ENCODE peak calls at places on chromosome 18, in four cellular contexts. One of them, this sample, is unnamed.

GRCh38 chr18:67243799-67244587 is 272.5 kb downstream of the DSEL start:
- DNase-seq in K562: no peak
- DNase-seq in HL-60: no peak
- DNase-seq in GM12878: no peak
- DNase-seq in this sample: no peak

GRCh38 chr18:50632895-50633515 is 73.1 kb downstream of the MAPK4 start:
- DNase-seq in K562: no peak
- DNase-seq in GM12878: no peak
- DNase-seq in HL-60: no peak
- DNase-seq in this sample: no peak

GRCh38 chr18:49016648-49017539 is 66.1 kb upstream of the SMAD7 start:
- DNase-seq in K562: peak
- DNase-seq in HL-60: no peak
- DNase-seq in GM12878: no peak
- DNase-seq in this sample: peak

GRCh38 chr18:63366270-63366990 is 576 bp downstream of the KDSR start:
- DNase-seq in K562: peak
- DNase-seq in GM12878: no peak
- DNase-seq in HL-60: no peak
- DNase-seq in this sample: peak

GRCh38 chr18:69291755-69292154 is 108.9 kb upstream of the DOK6 start:
- DNase-seq in K562: no peak
- DNase-seq in HL-60: no peak
- DNase-seq in GM12878: no peak
- DNase-seq in this sample: no peak

GRCh38 chr18:70322928-70323327 is 34.1 kb downstream of the SOCS6 start:
- DNase-seq in GM12878: no peak
- DNase-seq in K562: no peak
- DNase-seq in HL-60: no peak
- DNase-seq in this sample: no peak

GRCh38 chr18:59835656-59836379 is 64.0 kb upstream of the PMAIP1 start:
- DNase-seq in GM12878: no peak
- DNase-seq in K562: no peak
- DNase-seq in HL-60: no peak
- DNase-seq in this sample: no peak

GRCh38 chr18:34122724-34123334 is 101.9 kb downstream of the NOL4 start:
- DNase-seq in K562: peak
- DNase-seq in HL-60: peak
- DNase-seq in GM12878: peak
- DNase-seq in this sample: peak

GRCh38 chr18:55415258-55415871 is 172.6 kb downstream of the TCF4 start:
- DNase-seq in HL-60: peak
- DNase-seq in K562: peak
- DNase-seq in GM12878: peak
- DNase-seq in this sample: no peak

GRCh38 chr18:22987547-22988182 is 54.5 kb downstream of the RBBP8 start:
- DNase-seq in HL-60: no peak
- DNase-seq in GM12878: no peak
- DNase-seq in K562: no peak
- DNase-seq in this sample: no peak

GRCh38 chr18:26710460-26711096 is 154.9 kb downstream of the AQP4 start:
- DNase-seq in HL-60: peak
- DNase-seq in K562: no peak
- DNase-seq in GM12878: peak
- DNase-seq in this sample: peak

GRCh38 chr18:42192251-42193248 is 237.5 kb downstream of the PIK3C3 start:
- DNase-seq in GM12878: no peak
- DNase-seq in K562: no peak
- DNase-seq in HL-60: no peak
- DNase-seq in this sample: no peak

GRCh38 chr18:58970943-58971799 is 106.5 kb downstream of the ZNF532 start:
- DNase-seq in GM12878: peak
- DNase-seq in K562: no peak
- DNase-seq in HL-60: no peak
- DNase-seq in this sample: no peak

GRCh38 chr18:1048048-1048447 is 143.4 kb downstream of the ADCYAP1 start:
- DNase-seq in K562: no peak
- DNase-seq in HL-60: no peak
- DNase-seq in GM12878: no peak
- DNase-seq in this sample: no peak

GRCh38 chr18:69866250-69866649 is 81.4 kb downstream of the CD226 start:
- DNase-seq in HL-60: no peak
- DNase-seq in K562: no peak
- DNase-seq in GM12878: no peak
- DNase-seq in this sample: no peak

GRCh38 chr18:11807233-11807632 is 44.0 kb upstream of the CHMP1B start:
- DNase-seq in HL-60: no peak
- DNase-seq in GM12878: no peak
- DNase-seq in K562: no peak
- DNase-seq in this sample: no peak

GRCh38 chr18:77108821-77109692 is 23.5 kb downstream of the MBP start:
- DNase-seq in K562: no peak
- DNase-seq in HL-60: no peak
- DNase-seq in GM12878: no peak
- DNase-seq in this sample: no peak

GRCh38 chr18:44683566-44683965 is 2.9 kb downstream of the SETBP1 start:
- DNase-seq in K562: no peak
- DNase-seq in HL-60: no peak
- DNase-seq in GM12878: no peak
- DNase-seq in this sample: no peak

GRCh38 chr18:54926593-54927297 is 32.5 kb downstream of the CCDC68 start:
- DNase-seq in GM12878: no peak
- DNase-seq in K562: no peak
- DNase-seq in HL-60: no peak
- DNase-seq in this sample: no peak

GRCh38 chr18:58867281-58867961 is 2.7 kb downstream of the ZNF532 start:
- DNase-seq in HL-60: no peak
- DNase-seq in GM12878: no peak
- DNase-seq in K562: no peak
- DNase-seq in this sample: no peak

GRCh38 chr18:44912740-44913478 is 232.2 kb downstream of the SETBP1 start:
- DNase-seq in HL-60: no peak
- DNase-seq in K562: no peak
- DNase-seq in GM12878: no peak
- DNase-seq in this sample: no peak

GRCh38 chr18:42174909-42175308 is 219.9 kb downstream of the PIK3C3 start:
- DNase-seq in HL-60: no peak
- DNase-seq in GM12878: no peak
- DNase-seq in K562: no peak
- DNase-seq in this sample: no peak

GRCh38 chr18:39647627-39648502 is 2082.3 kb upstream of the CELF4 start:
- DNase-seq in K562: no peak
- DNase-seq in HL-60: no peak
- DNase-seq in GM12878: no peak
- DNase-seq in this sample: no peak

GRCh38 chr18:11810379-11810778 is 40.8 kb upstream of the CHMP1B start:
- DNase-seq in GM12878: no peak
- DNase-seq in HL-60: no peak
- DNase-seq in K562: no peak
- DNase-seq in this sample: no peak

GRCh38 chr18:48968412-48969215 is 17.8 kb upstream of the SMAD7 start:
- DNase-seq in K562: no peak
- DNase-seq in HL-60: no peak
- DNase-seq in GM12878: no peak
- DNase-seq in this sample: no peak

GRCh38 chr18:62781893-62782292 is 66.6 kb downstream of the PHLPP1 start:
- DNase-seq in K562: no peak
- DNase-seq in GM12878: no peak
- DNase-seq in HL-60: peak
- DNase-seq in this sample: no peak

GRCh38 chr18:74745658-74746403 is 148.2 kb downstream of the ZNF407 start:
- DNase-seq in HL-60: no peak
- DNase-seq in K562: peak
- DNase-seq in GM12878: no peak
- DNase-seq in this sample: no peak

GRCh38 chr18:67001052-67001451 is 397.2 kb upstream of the CDH19 start:
- DNase-seq in HL-60: no peak
- DNase-seq in K562: no peak
- DNase-seq in GM12878: no peak
- DNase-seq in this sample: no peak

GRCh38 chr18:38450876-38451275 is 885.3 kb upstream of the CELF4 start:
- DNase-seq in GM12878: no peak
- DNase-seq in K562: no peak
- DNase-seq in HL-60: no peak
- DNase-seq in this sample: no peak

GRCh38 chr18:21084511-21085078 is 27.0 kb downstream of the ROCK1 start:
- DNase-seq in HL-60: no peak
- DNase-seq in K562: no peak
- DNase-seq in GM12878: no peak
- DNase-seq in this sample: no peak

GRCh38 chr18:7664024-7664312 is 96.9 kb downstream of the PTPRM start:
- DNase-seq in GM12878: no peak
- DNase-seq in K562: no peak
- DNase-seq in HL-60: no peak
- DNase-seq in this sample: no peak

GRCh38 chr18:68466714-68467113 is 248.2 kb downstream of the TMX3 start:
- DNase-seq in HL-60: no peak
- DNase-seq in GM12878: no peak
- DNase-seq in K562: no peak
- DNase-seq in this sample: no peak

GRCh38 chr18:39604836-39605235 is 2039.2 kb upstream of the CELF4 start:
- DNase-seq in HL-60: no peak
- DNase-seq in K562: no peak
- DNase-seq in GM12878: no peak
- DNase-seq in this sample: no peak

GRCh38 chr18:50045126-50045525 is 149.8 kb downstream of the MYO5B start:
- DNase-seq in HL-60: no peak
- DNase-seq in GM12878: no peak
- DNase-seq in K562: no peak
- DNase-seq in this sample: no peak

GRCh38 chr18:78378403-78378802 is 601.2 kb upstream of the SALL3 start:
- DNase-seq in HL-60: no peak
- DNase-seq in K562: no peak
- DNase-seq in GM12878: no peak
- DNase-seq in this sample: no peak
- TF ChIP-seq SPI1 in HL-60: no peak
- TF ChIP-seq SPI1 in K562: no peak
- TF ChIP-seq SPI1 in GM12878: no peak
- TF ChIP-seq SPI1 in this sample: no peak

DNA sequence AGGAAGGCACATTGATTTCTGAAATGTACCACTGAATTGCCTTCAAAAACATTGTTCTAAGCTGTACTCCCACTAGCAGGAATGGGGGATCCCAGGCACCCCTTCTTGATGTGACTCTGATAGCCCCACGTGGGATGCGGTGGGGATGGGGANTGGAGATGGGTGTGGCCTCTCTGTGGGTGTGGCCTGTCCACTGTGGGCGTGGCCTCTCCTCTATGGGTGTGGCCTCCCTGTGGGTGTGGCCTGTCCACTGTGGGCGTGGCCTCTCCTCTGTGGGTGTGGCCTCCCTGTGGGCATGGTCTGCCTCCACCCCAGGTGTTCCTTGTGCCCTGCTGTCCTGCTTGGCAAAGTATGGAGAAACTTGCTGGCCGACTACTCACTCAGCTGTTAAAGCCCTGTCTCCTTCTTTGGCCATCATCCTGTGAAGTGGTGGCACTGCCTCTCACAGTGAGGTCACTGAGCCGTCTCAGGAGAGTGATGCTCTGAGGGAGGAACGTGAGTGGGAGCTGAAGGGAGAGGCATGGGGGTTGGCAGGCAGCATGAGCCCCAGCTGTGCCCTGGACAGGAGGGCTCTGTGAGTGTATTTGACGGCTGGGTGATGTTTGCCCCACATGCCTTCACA is 6.7 kb upstream of the PARD6G start:
- DNase-seq in GM12878: no peak
- DNase-seq in K562: peak
- DNase-seq in HL-60: no peak
- DNase-seq in this sample: no peak
- TF ChIP-seq SPI1 in GM12878: no peak
- TF ChIP-seq SPI1 in K562: no peak
- TF ChIP-seq SPI1 in HL-60: no peak
- TF ChIP-seq SPI1 in this sample: no peak

GRCh38 chr18:13539050-13539449 is 187.3 kb downstream of the FAM210A start:
- DNase-seq in K562: no peak
- DNase-seq in GM12878: no peak
- DNase-seq in HL-60: no peak
- DNase-seq in this sample: no peak
- TF ChIP-seq SPI1 in K562: no peak
- TF ChIP-seq SPI1 in GM12878: no peak
- TF ChIP-seq SPI1 in HL-60: no peak
- TF ChIP-seq SPI1 in this sample: no peak

DNA sequence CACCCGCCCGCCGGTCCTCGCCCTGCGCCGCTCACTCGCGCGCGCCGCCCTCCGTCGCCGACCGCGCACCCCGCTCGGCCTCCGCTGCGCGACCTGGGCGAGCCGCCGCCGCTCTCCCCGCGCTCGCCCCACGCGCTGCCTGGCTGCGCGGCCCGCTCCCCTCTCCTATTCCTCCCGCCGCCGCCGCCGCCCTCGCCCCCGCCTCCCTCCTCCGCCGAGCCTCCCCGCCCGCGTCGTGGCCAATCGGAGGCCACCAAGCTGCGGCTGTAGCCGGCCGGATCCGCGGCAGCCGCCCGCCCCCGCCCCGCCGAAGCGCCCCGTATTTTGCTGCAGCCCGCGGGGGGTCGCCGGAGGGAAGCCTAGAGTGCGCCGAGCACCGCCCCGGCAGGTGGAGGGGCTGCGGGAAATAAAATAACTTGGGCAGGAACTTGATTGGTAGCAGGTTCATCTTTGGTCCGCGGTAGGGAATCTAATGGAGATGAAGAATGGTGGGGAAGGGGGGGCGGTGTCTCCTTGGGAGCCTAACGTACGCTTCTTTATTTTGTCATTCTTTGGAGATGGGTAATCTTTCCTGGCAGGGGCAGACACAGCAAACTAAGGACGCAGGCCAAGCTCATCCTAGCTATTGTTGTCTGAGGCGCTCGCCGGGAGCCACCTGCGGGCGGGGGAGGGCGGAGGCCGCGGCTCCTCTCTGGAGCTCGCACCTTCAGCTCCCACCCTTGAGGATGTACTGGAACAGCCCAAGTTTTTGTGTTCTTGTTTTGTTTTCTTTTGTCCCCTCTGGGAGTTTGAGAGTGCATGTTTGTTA is 1.1 kb upstream of the CDH2 start:
- DNase-seq in K562: no peak
- DNase-seq in GM12878: no peak
- DNase-seq in HL-60: no peak
- DNase-seq in this sample: no peak
- TF ChIP-seq SPI1 in K562: no peak
- TF ChIP-seq SPI1 in GM12878: no peak
- TF ChIP-seq SPI1 in HL-60: no peak
- TF ChIP-seq SPI1 in this sample: no peak

GRCh38 chr18:57859314-57859713 is 56.2 kb upstream of the ATP8B1 start:
- DNase-seq in K562: peak
- DNase-seq in GM12878: no peak
- DNase-seq in HL-60: peak
- DNase-seq in this sample: peak
- TF ChIP-seq SPI1 in K562: no peak
- TF ChIP-seq SPI1 in GM12878: no peak
- TF ChIP-seq SPI1 in HL-60: no peak
- TF ChIP-seq SPI1 in this sample: no peak

GRCh38 chr18:24039666-24040065 is 25.1 kb downstream of the TTC39C start:
- DNase-seq in GM12878: no peak
- DNase-seq in K562: no peak
- DNase-seq in HL-60: peak
- DNase-seq in this sample: no peak
- TF ChIP-seq SPI1 in GM12878: no peak
- TF ChIP-seq SPI1 in K562: no peak
- TF ChIP-seq SPI1 in HL-60: peak
- TF ChIP-seq SPI1 in this sample: no peak

GRCh38 chr18:47871288-47871687 is 59.2 kb downstream of the SMAD2 start:
- DNase-seq in GM12878: no peak
- DNase-seq in HL-60: no peak
- DNase-seq in K562: no peak
- DNase-seq in this sample: no peak
- TF ChIP-seq SPI1 in GM12878: no peak
- TF ChIP-seq SPI1 in HL-60: no peak
- TF ChIP-seq SPI1 in K562: no peak
- TF ChIP-seq SPI1 in this sample: no peak

This sample was measured in GM12891.